ENCODE peak calls at places on chromosomes 3 and 15, in six cellular contexts. One of them, this sample, is unnamed.

GRCh38 chr3:59551834-59552233 is 502.0 kb upstream of the CFAP20DC start:
- DNase-seq in T-helper 1 cell: no peak
- DNase-seq in GM12865: no peak
- DNase-seq in stimulated activated CD4-positive, alpha-beta T cell treated with anti-CD3 and anti-CD28 coated beads, Interleukin-4, amount 100 ng/mL, for 48 hours: no peak
- DNase-seq in T1000: no peak
- DNase-seq in AG08396: no peak
- DNase-seq in this sample: no peak

GRCh38 chr3:26652157-26652556 is 29.6 kb downstream of the LRRC3B start:
- DNase-seq in GM12865: no peak
- DNase-seq in AG08396: no peak
- DNase-seq in T1000: no peak
- DNase-seq in stimulated activated CD4-positive, alpha-beta T cell treated with anti-CD3 and anti-CD28 coated beads, Interleukin-4, amount 100 ng/mL, for 48 hours: no peak
- DNase-seq in T-helper 1 cell: no peak
- DNase-seq in this sample: no peak

GRCh38 chr3:23646201-23646955 is 159.4 kb upstream of the UBE2E1 start:
- DNase-seq in GM12865: no peak
- DNase-seq in stimulated activated CD4-positive, alpha-beta T cell treated with anti-CD3 and anti-CD28 coated beads, Interleukin-4, amount 100 ng/mL, for 48 hours: no peak
- DNase-seq in T-helper 1 cell: no peak
- DNase-seq in AG08396: no peak
- DNase-seq in T1000: no peak
- DNase-seq in this sample: no peak

GRCh38 chr3:100910986-100911385 is 82.2 kb downstream of the ABI3BP start:
- DNase-seq in stimulated activated CD4-positive, alpha-beta T cell treated with anti-CD3 and anti-CD28 coated beads, Interleukin-4, amount 100 ng/mL, for 48 hours: no peak
- DNase-seq in T1000: no peak
- DNase-seq in GM12865: no peak
- DNase-seq in AG08396: no peak
- DNase-seq in T-helper 1 cell: no peak
- DNase-seq in this sample: no peak

GRCh38 chr3:21356402-21356801 is 394.6 kb downstream of the ZNF385D start:
- DNase-seq in AG08396: peak
- DNase-seq in GM12865: no peak
- DNase-seq in stimulated activated CD4-positive, alpha-beta T cell treated with anti-CD3 and anti-CD28 coated beads, Interleukin-4, amount 100 ng/mL, for 48 hours: no peak
- DNase-seq in T1000: no peak
- DNase-seq in T-helper 1 cell: no peak
- DNase-seq in this sample: no peak

GRCh38 chr3:55683666-55684270 is 196.7 kb upstream of the WNT5A start:
- DNase-seq in T1000: no peak
- DNase-seq in AG08396: no peak
- DNase-seq in GM12865: no peak
- DNase-seq in T-helper 1 cell: no peak
- DNase-seq in stimulated activated CD4-positive, alpha-beta T cell treated with anti-CD3 and anti-CD28 coated beads, Interleukin-4, amount 100 ng/mL, for 48 hours: no peak
- DNase-seq in this sample: no peak

GRCh38 chr3:157606392-157607197 is 103.4 kb upstream of the VEPH1 start:
- DNase-seq in GM12865: peak
- DNase-seq in stimulated activated CD4-positive, alpha-beta T cell treated with anti-CD3 and anti-CD28 coated beads, Interleukin-4, amount 100 ng/mL, for 48 hours: peak
- DNase-seq in T1000: peak
- DNase-seq in AG08396: peak
- DNase-seq in T-helper 1 cell: peak
- DNase-seq in this sample: peak

GRCh38 chr3:42690766-42691680 is 5.7 kb downstream of the KLHL40 start:
- DNase-seq in T1000: no peak
- DNase-seq in GM12865: no peak
- DNase-seq in stimulated activated CD4-positive, alpha-beta T cell treated with anti-CD3 and anti-CD28 coated beads, Interleukin-4, amount 100 ng/mL, for 48 hours: no peak
- DNase-seq in T-helper 1 cell: no peak
- DNase-seq in AG08396: no peak
- DNase-seq in this sample: no peak

GRCh38 chr3:102410616-102411015 is 24.2 kb upstream of the ZPLD1 start:
- DNase-seq in T-helper 1 cell: no peak
- DNase-seq in AG08396: no peak
- DNase-seq in T1000: no peak
- DNase-seq in stimulated activated CD4-positive, alpha-beta T cell treated with anti-CD3 and anti-CD28 coated beads, Interleukin-4, amount 100 ng/mL, for 48 hours: no peak
- DNase-seq in GM12865: no peak
- DNase-seq in this sample: no peak

GRCh38 chr3:167989999-167990398 is 105.7 kb downstream of the GOLIM4 start:
- DNase-seq in T1000: no peak
- DNase-seq in stimulated activated CD4-positive, alpha-beta T cell treated with anti-CD3 and anti-CD28 coated beads, Interleukin-4, amount 100 ng/mL, for 48 hours: no peak
- DNase-seq in AG08396: no peak
- DNase-seq in GM12865: no peak
- DNase-seq in T-helper 1 cell: no peak
- DNase-seq in this sample: no peak

GRCh38 chr3:128447561-128448013 is 19.1 kb downstream of the DNAJB8 start:
- DNase-seq in GM12865: peak
- DNase-seq in T1000: no peak
- DNase-seq in T-helper 1 cell: peak
- DNase-seq in stimulated activated CD4-positive, alpha-beta T cell treated with anti-CD3 and anti-CD28 coated beads, Interleukin-4, amount 100 ng/mL, for 48 hours: peak
- DNase-seq in AG08396: no peak
- DNase-seq in this sample: no peak

GRCh38 chr15:100572362-100572983 is 29.5 kb downstream of the LINS1 start:
- DNase-seq in stimulated activated CD4-positive, alpha-beta T cell treated with anti-CD3 and anti-CD28 coated beads, Interleukin-4, amount 100 ng/mL, for 48 hours: no peak
- DNase-seq in GM12865: no peak
- DNase-seq in T-helper 1 cell: peak
- DNase-seq in AG08396: no peak
- DNase-seq in T1000: no peak
- DNase-seq in this sample: no peak

GRCh38 chr3:100157617-100158016 is 43.3 kb upstream of the FILIP1L start:
- DNase-seq in stimulated activated CD4-positive, alpha-beta T cell treated with anti-CD3 and anti-CD28 coated beads, Interleukin-4, amount 100 ng/mL, for 48 hours: no peak
- DNase-seq in T1000: no peak
- DNase-seq in AG08396: no peak
- DNase-seq in GM12865: no peak
- DNase-seq in T-helper 1 cell: no peak
- DNase-seq in this sample: no peak

GRCh38 chr3:67946446-67946845 is 292.0 kb upstream of the SUCLG2 start:
- DNase-seq in AG08396: no peak
- DNase-seq in T1000: no peak
- DNase-seq in T-helper 1 cell: no peak
- DNase-seq in GM12865: no peak
- DNase-seq in stimulated activated CD4-positive, alpha-beta T cell treated with anti-CD3 and anti-CD28 coated beads, Interleukin-4, amount 100 ng/mL, for 48 hours: no peak
- DNase-seq in this sample: no peak

GRCh38 chr15:95260856-95261255 is 1029.5 kb downstream of the MCTP2 start:
- DNase-seq in T-helper 1 cell: no peak
- DNase-seq in AG08396: no peak
- DNase-seq in T1000: no peak
- DNase-seq in stimulated activated CD4-positive, alpha-beta T cell treated with anti-CD3 and anti-CD28 coated beads, Interleukin-4, amount 100 ng/mL, for 48 hours: no peak
- DNase-seq in GM12865: no peak
- DNase-seq in this sample: no peak

GRCh38 chr15:89822030-89822429 is 7.4 kb upstream of the ANPEP start:
- DNase-seq in GM12865: peak
- DNase-seq in T-helper 1 cell: no peak
- DNase-seq in T1000: no peak
- DNase-seq in AG08396: no peak
- DNase-seq in stimulated activated CD4-positive, alpha-beta T cell treated with anti-CD3 and anti-CD28 coated beads, Interleukin-4, amount 100 ng/mL, for 48 hours: no peak
- DNase-seq in this sample: no peak

GRCh38 chr3:101531473-101532086 is 18.6 kb upstream of the SENP7 start:
- DNase-seq in T1000: no peak
- DNase-seq in stimulated activated CD4-positive, alpha-beta T cell treated with anti-CD3 and anti-CD28 coated beads, Interleukin-4, amount 100 ng/mL, for 48 hours: no peak
- DNase-seq in GM12865: no peak
- DNase-seq in AG08396: no peak
- DNase-seq in T-helper 1 cell: peak
- DNase-seq in this sample: peak

GRCh38 chr3:65855370-65856100 is 183.2 kb downstream of the MAGI1 start:
- DNase-seq in AG08396: peak
- DNase-seq in T-helper 1 cell: no peak
- DNase-seq in T1000: peak
- DNase-seq in stimulated activated CD4-positive, alpha-beta T cell treated with anti-CD3 and anti-CD28 coated beads, Interleukin-4, amount 100 ng/mL, for 48 hours: no peak
- DNase-seq in GM12865: no peak
- DNase-seq in this sample: no peak

GRCh38 chr3:126035362-126036050 is 48.4 kb downstream of the SLC41A3 start:
- DNase-seq in stimulated activated CD4-positive, alpha-beta T cell treated with anti-CD3 and anti-CD28 coated beads, Interleukin-4, amount 100 ng/mL, for 48 hours: no peak
- DNase-seq in AG08396: no peak
- DNase-seq in GM12865: no peak
- DNase-seq in T-helper 1 cell: no peak
- DNase-seq in T1000: no peak
- DNase-seq in this sample: no peak

This sample was measured in HTR-8/SVneo.